ENCODE peak calls at places on chromosomes 6 and 20, in five cellular contexts. I is sigmoid colon, P is lower leg skin, U is GM12878, S is A549. M is an unnamed sample.
A peak's percentile ranks its signal among the peaks of the same experiment; 100 is the strongest.

GRCh38 chr20:49149281-49150045 is 38.7 kb downstream of the STAU1 start:
- DNase-seq in S (no peak), P (no peak), I (no peak), U (no peak), M (no peak)

GRCh38 chr6:34227656-34228421 is 8.8 kb upstream of the HMGA1 start:
- DNase-seq in S (no peak), P (peak; percentile 74), I (no peak), U (no peak), M (no peak)

GRCh38 chr20:36548006-36548315 is 6.6 kb downstream of the MYL9 start:
- DNase-seq in S (no peak), U (no peak), I (peak; percentile 74), P (no peak), M (peak; percentile 49)

GRCh38 chr20:48951646-48952045 is 30.1 kb downstream of the ARFGEF2 start:
- DNase-seq in P (no peak), I (no peak), U (no peak), S (no peak), M (no peak)

GRCh38 chr6:7821426-7821825 is 89.2 kb downstream of the TXNDC5 start:
- DNase-seq in U (no peak), S (no peak), P (no peak), I (no peak), M (no peak)

GRCh38 chr6:89734526-89734925 is 85.1 kb downstream of the MDN1 start:
- DNase-seq in I (no peak), S (no peak), P (no peak), U (no peak), M (no peak)

GRCh38 chr6:66403965-66404364 is 696.9 kb upstream of the EYS start:
- DNase-seq in U (no peak), P (no peak), I (no peak), S (no peak), M (no peak)

GRCh38 chr6:163757506-163757905 is 343.0 kb downstream of the QKI start:
- DNase-seq in U (no peak), S (no peak), P (no peak), I (no peak), M (no peak)

GRCh38 chr6:137724018-137724403 is 143.0 kb upstream of the TNFAIP3 start:
- DNase-seq in S (peak; percentile 21), I (no peak), P (no peak), U (no peak), M (no peak)

GRCh38 chr20:5834436-5835005 is 84.3 kb downstream of the SHLD1 start:
- DNase-seq in P (no peak), S (no peak), U (no peak), I (no peak), M (no peak)

GRCh38 chr20:8967641-8968245 is 101.1 kb upstream of the PLCB4 start:
- DNase-seq in S (no peak), P (no peak), I (no peak), U (no peak), M (no peak)

GRCh38 chr20:33945391-33946079 is 48.2 kb upstream of the RALY start:
- DNase-seq in U (no peak), I (no peak), P (no peak), S (peak; percentile 11), M (no peak)

GRCh38 chr6:134437376-134437775 is 119.5 kb upstream of the SGK1 start:
- DNase-seq in U (peak; percentile 15), I (no peak), S (peak; percentile 53), P (no peak), M (no peak)

GRCh38 chr6:161013697-161014096 is 22.1 kb downstream of the MAP3K4 start:
- DNase-seq in S (no peak), P (no peak), U (no peak), I (no peak), M (no peak)

GRCh38 chr20:15422966-15423365 is 1085.6 kb upstream of the FLRT3 start:
- DNase-seq in P (no peak), I (no peak), U (no peak), S (no peak), M (no peak)

GRCh38 chr20:59605691-59606364 is 1.5 kb downstream of the PHACTR3 start:
- DNase-seq in U (no peak), P (no peak), S (no peak), I (no peak), M (no peak)

GRCh38 chr20:38930242-38930569 is 4.0 kb downstream of the FAM83D start:
- DNase-seq in S (no peak), U (no peak), I (no peak), P (no peak), M (no peak)

GRCh38 chr6:111159628-111160027 is 72.3 kb downstream of the SLC16A10 start:
- DNase-seq in I (no peak), P (no peak), U (no peak), S (no peak), M (no peak)

GRCh38 chr6:34597605-34598353 is 41.6 kb upstream of the SPDEF start:
- DNase-seq in P (no peak), S (no peak), U (no peak), I (peak; percentile 26), M (no peak)

GRCh38 chr6:5107332-5107731 is 22.2 kb downstream of the PPP1R3G start:
- DNase-seq in U (no peak), P (peak; percentile 68), I (peak; percentile 47), S (no peak), M (no peak)

GRCh38 chr6:80304014-80304413 is 197.5 kb downstream of the BCKDHB start:
- DNase-seq in P (no peak), I (no peak), S (no peak), U (no peak), M (no peak)

GRCh38 chr6:42104095-42104806 is 38.2 kb downstream of the C6orf132 start:
- DNase-seq in U (peak; percentile 15), S (peak; percentile 30), P (peak; percentile 93), I (peak; percentile 91), M (peak; percentile 47)
- TF ChIP-seq POLR2A in U (peak; percentile 20), S (no peak), P (no peak), I (no peak), M (no peak)

DNA sequence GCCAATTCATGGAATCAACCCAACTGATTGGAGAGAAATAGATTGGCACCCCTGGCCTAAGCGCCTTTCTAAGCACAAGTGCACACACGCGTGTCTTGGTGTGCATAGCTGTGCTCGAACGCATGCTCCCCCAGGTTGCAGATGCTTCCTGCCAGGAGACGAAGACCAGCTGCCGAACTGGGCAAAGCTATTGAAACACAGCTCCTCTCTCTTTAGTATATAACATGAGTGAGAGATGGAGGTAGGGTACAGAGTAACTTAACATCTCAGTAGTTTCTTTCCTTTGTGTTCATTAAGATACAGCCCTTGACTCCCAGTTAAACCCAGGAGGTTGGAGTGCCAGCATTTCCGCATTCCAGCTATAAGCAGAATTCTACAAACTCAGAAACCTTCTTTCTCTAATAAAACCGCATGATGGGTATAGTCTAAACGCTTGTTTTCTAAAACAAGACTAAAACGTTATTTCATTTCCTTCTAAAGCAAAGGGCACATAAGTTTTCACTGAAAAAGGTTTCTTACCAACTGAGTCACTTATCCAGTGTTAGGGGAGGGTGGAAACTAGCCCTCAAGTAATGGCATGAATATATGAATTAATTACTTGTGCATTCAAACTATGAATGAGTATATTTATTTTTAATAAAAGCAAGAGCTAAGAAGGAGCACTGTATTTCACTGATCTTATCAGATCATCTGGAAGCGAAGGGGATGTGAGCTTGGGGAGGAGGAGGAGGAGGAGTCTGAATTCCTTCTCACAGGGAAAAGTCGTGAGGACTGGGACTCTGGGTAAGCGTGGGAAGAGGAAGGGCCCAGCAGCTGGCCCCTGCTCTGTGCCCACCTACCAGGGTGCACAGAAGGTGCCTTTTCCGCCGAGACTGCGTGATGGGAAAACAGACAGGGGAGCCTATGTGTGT is 179.2 kb downstream of the TMEM242 start:
- DNase-seq in I (no peak), P (no peak), S (no peak), U (no peak), M (no peak)
- TF ChIP-seq POLR2A in I (no peak), P (no peak), S (no peak), U (no peak), M (no peak)

GRCh38 chr6:169738204-169738971 is 13.0 kb downstream of the DYNLT2 start:
- DNase-seq in S (no peak), P (no peak), U (no peak), I (no peak), M (no peak)
- TF ChIP-seq POLR2A in S (no peak), P (no peak), U (no peak), I (no peak), M (no peak)

GRCh38 chr20:62122659-62123449 is 579 bp downstream of the LSM14B start:
- DNase-seq in S (no peak), I (peak; percentile 80), U (no peak), P (peak; percentile 89), M (peak; percentile 43)
- TF ChIP-seq POLR2A in S (no peak), I (no peak), U (peak; percentile 4), P (no peak), M (no peak)

DNA sequence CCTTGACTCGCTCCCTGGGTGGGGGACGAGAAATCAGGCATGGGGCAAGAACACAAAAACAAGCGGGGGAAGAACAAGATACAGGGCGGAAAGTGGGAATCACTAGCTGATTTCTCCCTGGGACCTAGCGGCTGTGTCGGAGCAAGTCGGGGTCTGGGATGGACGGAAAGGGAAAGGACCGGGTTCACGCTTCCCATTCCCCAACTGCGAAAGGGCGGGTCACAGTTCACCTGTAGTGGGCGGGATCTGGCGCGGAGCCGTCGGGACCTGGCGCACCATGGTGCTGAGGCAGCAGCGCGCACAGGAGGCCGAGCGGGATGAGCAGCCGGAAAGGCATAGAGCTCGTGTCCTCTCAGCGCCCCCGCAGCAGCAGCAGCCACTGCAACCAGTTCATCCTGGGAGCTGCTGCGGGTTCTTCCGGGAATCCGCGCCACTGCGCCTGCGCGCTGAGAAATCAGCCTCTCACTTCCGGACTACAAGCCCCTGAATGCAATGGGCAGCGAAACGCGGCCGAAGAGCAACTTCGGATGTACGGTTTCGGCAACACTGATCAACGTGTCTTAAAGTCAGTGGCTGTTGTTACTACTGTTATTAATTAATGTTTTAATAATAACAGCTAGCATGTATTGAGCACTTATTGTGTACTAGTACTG is at the start of gene EDEM2:
- DNase-seq in S (peak; percentile 95), P (peak; percentile 98), I (peak; percentile 97), U (peak; percentile 88), M (peak; percentile 94)
- TF ChIP-seq POLR2A in S (peak; percentile 81), P (peak; percentile 20), I (peak; percentile 36), U (peak; percentile 91), M (peak; percentile 45)

DNA sequence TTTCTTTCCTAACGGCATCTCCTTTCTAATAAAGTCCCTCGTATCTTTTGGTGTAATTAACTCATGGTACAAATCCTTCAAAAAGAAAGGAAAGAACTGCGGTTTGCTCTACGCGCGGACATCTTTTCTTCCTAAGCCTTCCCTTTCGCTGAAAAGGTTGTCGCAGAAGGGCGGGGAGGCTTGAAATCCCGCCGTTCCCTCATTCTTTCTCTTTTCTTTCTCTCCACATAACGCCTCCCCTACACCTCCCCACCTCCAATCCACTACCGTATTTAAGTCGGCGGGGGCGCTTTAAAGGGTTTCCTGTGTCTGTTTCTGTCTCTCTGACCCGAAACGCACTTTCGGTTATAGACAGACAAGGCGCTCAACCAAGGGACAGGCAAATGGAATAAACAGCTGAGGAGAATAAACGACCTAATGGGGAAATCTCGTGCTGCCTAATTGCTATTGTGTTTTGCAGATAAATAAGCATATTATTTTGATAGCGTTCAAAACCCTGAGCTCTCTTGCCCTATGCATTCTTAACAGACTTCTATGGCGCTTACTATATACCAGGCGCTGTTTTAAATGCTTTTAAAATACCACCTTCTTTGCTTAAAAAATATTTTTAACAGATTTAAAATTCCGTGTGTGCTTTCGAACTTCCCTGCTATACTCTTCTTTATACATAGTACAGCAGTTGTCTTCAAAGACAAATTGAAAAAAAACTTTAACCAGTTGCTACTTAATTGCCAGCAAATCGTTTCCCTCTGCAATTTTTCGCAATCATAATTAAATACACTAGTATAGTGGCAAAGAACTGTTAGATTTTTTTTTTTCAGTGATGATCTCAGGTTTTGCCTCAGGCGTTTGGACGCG is 2.5 kb upstream of the HEY2 start:
- DNase-seq in P (peak; percentile 87), S (peak; percentile 27), I (peak; percentile 75), U (no peak), M (peak; percentile 66)
- TF ChIP-seq POLR2A in P (no peak), S (no peak), I (no peak), U (no peak), M (peak; percentile 13)

GRCh38 chr6:28895131-28895812 is 28.5 kb downstream of the TRIM27 start:
- DNase-seq in U (peak; percentile 96), P (peak; percentile 98), I (peak; percentile 97), S (peak; percentile 94), M (peak; percentile 92)
- TF ChIP-seq POLR2A in U (peak; percentile 87), P (no peak), I (peak; percentile 64), S (peak; percentile 59), M (peak; percentile 80)

M was measured in uterus.